ENCODE peak calls at places on chromosomes 7 and 10, in five cellular contexts. C is fibroblast of lung; Z is dorsolateral prefrontal cortex; Q is cardiac fibroblast; H is CD4-positive, CD25-positive, alpha-beta regulatory T cell. D is an unnamed sample.

GRCh38 chr10:12500406-12501303 is 151.3 kb downstream of the CAMK1D start:
- DNase-seq in C (no peak), Z (no peak), Q (peak), H (no peak), D (no peak)

GRCh38 chr10:49740346-49741107 is 21.6 kb downstream of the OGDHL start:
- DNase-seq in C (no peak), Z (no peak), Q (no peak), H (no peak), D (no peak)

GRCh38 chr7:93697901-93698300 is 123.4 kb upstream of the CALCR start:
- DNase-seq in C (no peak), Z (no peak), Q (no peak), H (no peak), D (no peak)

GRCh38 chr7:33495207-33495606 is 365.8 kb downstream of the BBS9 start:
- DNase-seq in C (peak), Z (no peak), Q (peak), H (no peak), D (no peak)

GRCh38 chr10:68052463-68052862 is 22.6 kb downstream of the HERC4 start:
- DNase-seq in C (peak), Z (no peak), Q (peak), H (no peak), D (no peak)

GRCh38 chr7:38220452-38220851 is 42.4 kb downstream of the STARD3NL start:
- DNase-seq in C (no peak), Z (no peak), Q (no peak), H (no peak), D (no peak)

GRCh38 chr7:134414109-134414508 is 44.8 kb downstream of the AKR1B1 start:
- DNase-seq in C (no peak), Z (no peak), Q (no peak), H (no peak), D (no peak)

GRCh38 chr7:74493295-74493694 is 39.6 kb downstream of the GTF2IRD1 start:
- DNase-seq in C (no peak), Z (no peak), Q (no peak), H (no peak), D (no peak)

GRCh38 chr10:110850990-110851389 is 20.7 kb upstream of the PDCD4 start:
- DNase-seq in C (peak), Z (no peak), Q (peak), H (no peak), D (no peak)

GRCh38 chr10:109961181-109962001 is 38.1 kb upstream of the XPNPEP1 start:
- DNase-seq in C (peak), Z (no peak), Q (peak), H (no peak), D (peak)

GRCh38 chr7:55048221-55048859 is 29.5 kb downstream of the EGFR start:
- DNase-seq in C (no peak), Z (no peak), Q (no peak), H (no peak), D (no peak)

GRCh38 chr7:138848056-138848975 is 50.3 kb upstream of the ATP6V0A4 start:
- DNase-seq in C (peak), Z (no peak), Q (peak), H (no peak), D (no peak)

GRCh38 chr7:121395494-121395960 is 581 bp downstream of the FAM3C start:
- DNase-seq in C (peak), Z (no peak), Q (no peak), H (peak), D (peak)

GRCh38 chr10:69232252-69232651 is 12.1 kb downstream of the HKDC1 start:
- DNase-seq in C (peak), Z (no peak), Q (peak), H (no peak), D (peak)

GRCh38 chr10:7622969-7623368 is 43.8 kb downstream of the ITIH5 start:
- DNase-seq in C (no peak), Z (no peak), Q (peak), H (no peak), D (no peak)

GRCh38 chr10:117627561-117627960 is 85.0 kb downstream of the EMX2 start:
- DNase-seq in C (no peak), Z (no peak), Q (no peak), H (no peak), D (no peak)

GRCh38 chr10:58137813-58138212 is 129.9 kb downstream of the IPMK start:
- DNase-seq in C (no peak), Z (no peak), Q (no peak), H (no peak), D (no peak)

GRCh38 chr7:129492406-129492805 is 9.9 kb upstream of the SMKR1 start:
- DNase-seq in C (no peak), Z (no peak), Q (no peak), H (no peak), D (no peak)

GRCh38 chr7:74606909-74607255 is 50.6 kb upstream of the GTF2I start:
- DNase-seq in C (no peak), Z (no peak), Q (no peak), H (no peak), D (no peak)

GRCh38 chr7:101179117-101179779 is 845 bp downstream of the NAT16 start:
- DNase-seq in C (no peak), Z (no peak), Q (no peak), H (no peak), D (no peak)

GRCh38 chr7:26376208-26376917 is 84.7 kb downstream of the SNX10 start:
- DNase-seq in C (no peak), Z (peak), Q (no peak), H (peak), D (no peak)

GRCh38 chr7:142053988-142054387 is 57.5 kb upstream of the MGAM2 start:
- DNase-seq in C (peak), Z (no peak), Q (no peak), H (no peak), D (no peak)

GRCh38 chr10:95861401-95861800 is 46.4 kb upstream of the CC2D2B start:
- DNase-seq in C (peak), Z (no peak), Q (no peak), H (no peak), D (no peak)

GRCh38 chr7:144063710-144064109 is 5.9 kb upstream of the OR2A25 start:
- DNase-seq in C (no peak), Z (no peak), Q (no peak), H (no peak), D (no peak)

GRCh38 chr7:33710608-33711007 is 194.7 kb upstream of the BMPER start:
- DNase-seq in C (peak), Z (no peak), Q (no peak), H (no peak), D (peak)

GRCh38 chr10:53093878-53094277 is 321.3 kb upstream of the MBL2 start:
- DNase-seq in C (no peak), Z (no peak), Q (no peak), H (no peak), D (no peak)

GRCh38 chr10:121590772-121591171 is 7.5 kb downstream of the FGFR2 start:
- DNase-seq in C (no peak), Z (no peak), Q (no peak), H (no peak), D (no peak)

GRCh38 chr7:132495931-132496330 is 80.3 kb downstream of the PLXNA4 start:
- DNase-seq in C (no peak), Z (no peak), Q (no peak), H (no peak), D (no peak)

GRCh38 chr10:8392216-8392615 is 337.7 kb downstream of the GATA3 start:
- DNase-seq in C (peak), Z (no peak), Q (peak), H (no peak), D (peak)

GRCh38 chr7:29194206-29194593 is 375 bp upstream of the CHN2 start:
- DNase-seq in C (peak), Z (peak), Q (peak), H (no peak), D (no peak)

GRCh38 chr7:148515728-148516715 is 74.5 kb upstream of the C7orf33 start:
- DNase-seq in C (peak), Z (no peak), Q (no peak), H (no peak), D (no peak)

GRCh38 chr7:153036396-153037063 is 277.0 kb downstream of the ACTR3B start:
- DNase-seq in C (no peak), Z (no peak), Q (no peak), H (no peak), D (no peak)

GRCh38 chr10:132685121-132685891 is 100.6 kb downstream of the NKX6-2 start:
- DNase-seq in C (peak), Z (peak), Q (peak), H (no peak), D (peak)

GRCh38 chr7:117951711-117952280 is 78.6 kb upstream of the CTTNBP2 start:
- DNase-seq in C (no peak), Z (no peak), Q (no peak), H (no peak), D (no peak)

GRCh38 chr7:112134039-112134438 is 72.2 kb downstream of the DOCK4 start:
- DNase-seq in C (no peak), Z (no peak), Q (no peak), H (no peak), D (no peak)

GRCh38 chr7:129948338-129948737 is 4.4 kb downstream of the UBE2H start:
- DNase-seq in C (no peak), Z (no peak), Q (no peak), H (no peak), D (no peak)

GRCh38 chr10:30383366-30383765 is 34.3 kb upstream of the MTPAP start:
- DNase-seq in C (peak), Z (no peak), Q (peak), H (no peak), D (no peak)

GRCh38 chr10:59904431-59905065 is 1.8 kb downstream of the CCDC6 start:
- DNase-seq in C (no peak), Z (no peak), Q (no peak), H (no peak), D (no peak)